ENCODE peak calls at places on chromosomes 3 and 15, in four cellular contexts. N is tibial artery, K is lung, L is AG04450. Y is an unnamed sample.

GRCh38 chr15:76337739-76338554 is 1.4 kb downstream of the ISL2 start:
- DNase-seq in L (no peak), K (no peak), N (no peak), Y (no peak)

GRCh38 chr15:72827216-72827615 is 43.7 kb upstream of the ADPGK start:
- DNase-seq in N (no peak), K (no peak), L (no peak), Y (no peak)

GRCh38 chr3:153138267-153139210 is 23.5 kb upstream of the RAP2B start:
- DNase-seq in L (peak; percentile 80), K (peak; percentile 81), N (peak; percentile 71), Y (no peak)

GRCh38 chr3:46710671-46711295 is 6.9 kb downstream of the PRSS50 start:
- DNase-seq in K (no peak), L (no peak), N (no peak), Y (no peak)

GRCh38 chr3:49539659-49540560 is 14.4 kb upstream of the BSN start:
- DNase-seq in N (peak; percentile 92), L (peak; percentile 88), K (peak; percentile 94), Y (peak; percentile 86)

GRCh38 chr3:45730409-45731154 is 41.4 kb downstream of the SACM1L start:
- DNase-seq in L (no peak), K (no peak), N (no peak), Y (no peak)

GRCh38 chr3:173465112-173465511 is 67.6 kb downstream of the NLGN1 start:
- DNase-seq in K (no peak), N (no peak), L (no peak), Y (no peak)

GRCh38 chr3:139198186-139198585 is 145.6 kb upstream of the MRPS22 start:
- DNase-seq in L (no peak), N (no peak), K (no peak), Y (no peak)

GRCh38 chr3:182618981-182619591 is 174.2 kb upstream of the ATP11B start:
- DNase-seq in L (no peak), K (no peak), N (no peak), Y (no peak)

GRCh38 chr15:36831125-36831914 is 251.9 kb downstream of the CDIN1 start:
- DNase-seq in L (peak; percentile 48), K (no peak), N (no peak), Y (no peak)

GRCh38 chr3:139764069-139764905 is 86.5 kb upstream of the NMNAT3 start:
- DNase-seq in L (no peak), K (no peak), N (no peak), Y (no peak)

GRCh38 chr3:64272271-64272670 is 47.0 kb upstream of the PRICKLE2 start:
- DNase-seq in K (no peak), N (no peak), L (no peak), Y (no peak)
- TF ChIP-seq CTCF in K (no peak), N (no peak), L (no peak), Y (no peak)

GRCh38 chr15:85543741-85544155 is 163.3 kb downstream of the AKAP13 start:
- DNase-seq in N (peak; percentile 83), K (peak; percentile 84), L (no peak), Y (no peak)
- TF ChIP-seq CTCF in N (no peak), K (no peak), L (no peak), Y (no peak)

DNA sequence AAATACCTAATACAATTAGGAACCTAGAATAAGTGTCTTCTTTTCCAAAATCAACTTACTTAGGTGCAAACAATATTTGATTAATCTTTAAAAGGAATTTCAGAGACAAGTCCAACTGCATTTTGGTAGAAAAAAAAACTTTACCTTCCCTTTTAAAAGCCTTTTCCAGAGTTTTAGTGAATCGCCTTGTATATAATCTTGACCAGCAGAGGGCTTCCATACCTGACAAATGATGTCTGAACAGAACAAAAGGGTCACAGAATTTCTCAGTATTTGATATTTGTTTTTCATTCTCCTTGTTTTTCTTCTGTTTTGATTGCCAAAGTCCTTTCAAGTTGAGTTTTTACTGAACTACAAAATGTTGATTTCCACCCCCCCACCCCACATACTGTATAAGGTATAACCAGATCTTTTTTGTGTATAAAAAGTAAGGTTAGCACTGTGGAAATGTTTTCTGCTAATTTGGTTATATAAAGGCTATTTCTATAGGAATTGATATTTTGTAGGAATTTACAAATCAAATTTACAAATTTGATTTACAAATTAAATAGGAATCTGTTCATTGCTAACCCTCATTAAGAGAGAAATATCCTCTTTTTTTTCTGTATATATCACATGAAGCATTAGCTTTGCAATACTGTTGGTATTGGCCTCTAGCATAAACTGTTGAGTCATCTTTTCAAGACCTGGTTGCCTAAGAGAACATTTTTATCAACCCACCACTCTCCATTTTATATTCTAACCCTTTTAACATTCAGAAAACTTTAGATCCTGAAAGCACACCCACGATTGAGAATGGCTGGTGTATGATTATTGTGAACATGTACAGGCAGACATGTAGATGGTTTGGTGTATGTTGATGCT is 464.1 kb upstream of the RARB start:
- DNase-seq in N (no peak), K (no peak), L (no peak), Y (no peak)
- TF ChIP-seq CTCF in N (peak; percentile 51), K (no peak), L (peak; percentile 37), Y (peak; percentile 63)

GRCh38 chr3:48422691-48423090 is 7.2 kb downstream of the PLXNB1 start:
- DNase-seq in L (no peak), N (no peak), K (no peak), Y (no peak)

GRCh38 chr3:48423241-48423882 is 6.5 kb downstream of the PLXNB1 start:
- DNase-seq in L (no peak), N (no peak), K (no peak), Y (no peak)

GRCh38 chr3:48420561-48420960 is 9.3 kb downstream of the PLXNB1 start:
- DNase-seq in L (no peak), N (no peak), K (no peak), Y (no peak)

GRCh38 chr3:48423883-48424695 is 5.8 kb downstream of the PLXNB1 start:
- DNase-seq in N (no peak), K (no peak), L (no peak), Y (no peak)

GRCh38 chr3:48422272-48422671 is 7.6 kb downstream of the PLXNB1 start:
- DNase-seq in N (no peak), L (no peak), K (no peak), Y (no peak)
- TF ChIP-seq CTCF in N (no peak), L (no peak), K (no peak), Y (no peak)